ENCODE peak calls at places on chromosomes 12 and 14, in four cellular contexts. I, D, M and E are unnamed samples.

GRCh38 chr14:22200977-22201605 is 387.9 kb downstream of the DAD1 start:
- DNase-seq in I (peak; percentile 86), D (peak; percentile 3), M (peak; percentile 46), E (peak; percentile 27)

GRCh38 chr12:97308576-97309198 is 153.9 kb upstream of the RMST start:
- DNase-seq in I (peak; percentile 60), D (peak; percentile 15), M (peak; percentile 46), E (peak; percentile 35)

GRCh38 chr14:101088395-101088667 is 184.8 kb upstream of the RTL1 start:
- DNase-seq in I (no peak), D (no peak), M (no peak), E (no peak)

GRCh38 chr14:76307786-76308780 is 67.9 kb upstream of the ESRRB start:
- DNase-seq in I (no peak), D (no peak), M (no peak), E (no peak)

GRCh38 chr14:68408680-68409079 is 384.2 kb downstream of the ZFP36L1 start:
- DNase-seq in I (no peak), D (no peak), M (no peak), E (no peak)

GRCh38 chr12:19941096-19941495 is 427.2 kb upstream of the PDE3A start:
- DNase-seq in I (no peak), D (no peak), M (no peak), E (no peak)

GRCh38 chr12:47652491-47653234 is 53.2 kb downstream of the RPAP3 start:
- DNase-seq in I (peak; percentile 15), D (no peak), M (no peak), E (no peak)

GRCh38 chr12:108846320-108846719 is 11.1 kb downstream of the SSH1 start:
- DNase-seq in I (no peak), D (no peak), M (no peak), E (no peak)

GRCh38 chr12:104064842-104065441 is 611 bp downstream of the HCFC2 start:
- DNase-seq in I (peak; percentile 21), D (no peak), M (no peak), E (no peak)

GRCh38 chr12:101051901-101052550 is 158.0 kb downstream of the SLC5A8 start:
- DNase-seq in I (no peak), D (no peak), M (peak; percentile 88), E (no peak)

GRCh38 chr14:92481386-92481785 is 32.2 kb upstream of the RIN3 start:
- DNase-seq in I (no peak), D (no peak), M (no peak), E (no peak)

GRCh38 chr12:32768518-32768917 is 12.8 kb upstream of the YARS2 start:
- DNase-seq in I (no peak), D (no peak), M (no peak), E (no peak)

GRCh38 chr12:130468186-130468585 is 130.5 kb downstream of the PIWIL1 start:
- DNase-seq in I (no peak), D (no peak), M (no peak), E (no peak)

GRCh38 chr12:4401108-4401507 is 21.6 kb upstream of the FGF23 start:
- DNase-seq in I (no peak), D (no peak), M (no peak), E (no peak)

GRCh38 chr12:32548691-32549412 is 130.2 kb upstream of the DNM1L start:
- DNase-seq in I (no peak), D (no peak), M (no peak), E (no peak)

GRCh38 chr14:85308531-85309300 is 221.2 kb upstream of the FLRT2 start:
- DNase-seq in I (no peak), D (no peak), M (no peak), E (no peak)

GRCh38 chr12:31317471-31318397 is 8.2 kb downstream of the SINHCAF start:
- DNase-seq in I (no peak), D (no peak), M (no peak), E (no peak)

GRCh38 chr14:75051556-75051899 is 261 bp upstream of the MLH3 start:
- DNase-seq in I (peak; percentile 29), D (no peak), M (no peak), E (no peak)
- TF ChIP-seq REST in I (no peak), D (no peak), M (no peak), E (no peak)

DNA sequence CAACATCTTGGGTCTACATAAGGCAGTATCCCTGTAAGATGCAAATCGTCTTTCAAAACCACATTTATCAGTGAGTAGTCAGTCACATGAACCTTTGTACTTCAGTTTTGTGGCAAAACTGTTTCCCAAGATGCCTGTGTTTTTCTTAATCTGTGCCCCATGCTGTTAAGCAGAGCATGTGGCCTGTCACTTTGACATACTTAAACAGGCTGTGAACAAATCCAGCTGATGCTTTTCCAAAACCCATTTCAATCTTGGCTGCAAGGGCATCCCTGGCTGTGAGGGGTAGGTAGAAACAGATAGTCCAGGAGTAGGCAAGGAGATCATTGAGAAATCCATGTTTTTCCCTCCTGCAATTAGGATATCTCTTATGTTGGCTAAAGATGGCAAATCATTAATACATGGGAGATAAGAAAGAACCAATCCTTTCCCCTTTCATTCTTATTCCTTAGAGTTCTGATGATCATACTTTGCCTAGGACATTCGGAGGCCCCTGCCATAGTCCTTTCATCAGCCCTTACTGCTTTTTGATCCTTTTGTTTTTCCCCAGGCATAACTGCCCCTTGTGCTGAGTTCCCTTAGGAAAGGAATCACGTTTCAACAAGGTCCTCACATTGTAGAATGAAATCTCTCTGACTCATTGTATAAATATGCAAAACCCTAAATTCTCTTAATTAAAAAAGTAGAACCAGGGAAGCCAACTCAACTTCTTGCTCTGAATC is 121.1 kb upstream of the EEA1 start:
- DNase-seq in I (peak; percentile 26), D (no peak), M (no peak), E (no peak)
- TF ChIP-seq REST in I (no peak), D (no peak), M (no peak), E (no peak)

DNA sequence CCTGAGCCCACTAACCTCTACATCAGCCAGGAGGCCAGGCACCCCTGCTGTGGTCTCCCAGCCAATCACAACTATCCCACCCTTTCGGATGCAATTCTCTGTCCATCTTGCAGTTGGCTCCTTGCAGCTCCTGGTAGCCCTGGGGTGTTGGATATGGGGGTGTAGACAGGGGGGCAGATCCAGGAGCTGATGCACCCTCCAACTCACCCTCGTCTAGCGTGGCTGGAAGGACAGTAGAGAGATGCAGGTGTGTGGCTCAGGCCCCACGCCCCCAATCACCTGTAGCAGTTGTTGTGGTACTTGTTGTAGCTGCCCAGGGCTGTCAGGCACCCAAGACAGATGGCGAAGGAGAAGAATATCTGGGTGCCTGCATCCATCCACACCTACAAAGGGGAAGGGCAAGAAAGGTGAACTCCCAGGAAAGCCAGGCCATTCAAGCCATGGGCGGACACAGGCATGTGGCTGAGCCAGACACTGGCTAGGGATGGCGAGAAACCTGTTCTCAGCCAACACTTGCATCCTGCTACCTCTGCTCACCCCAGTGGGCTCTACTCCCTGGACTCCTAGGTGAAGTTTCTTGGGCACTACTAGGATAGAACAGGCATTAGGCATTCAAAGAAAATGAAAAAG is 13.4 kb upstream of the SLC6A12 start:
- DNase-seq in I (no peak), D (no peak), M (no peak), E (no peak)
- TF ChIP-seq REST in I (no peak), D (no peak), M (no peak), E (no peak)

DNA sequence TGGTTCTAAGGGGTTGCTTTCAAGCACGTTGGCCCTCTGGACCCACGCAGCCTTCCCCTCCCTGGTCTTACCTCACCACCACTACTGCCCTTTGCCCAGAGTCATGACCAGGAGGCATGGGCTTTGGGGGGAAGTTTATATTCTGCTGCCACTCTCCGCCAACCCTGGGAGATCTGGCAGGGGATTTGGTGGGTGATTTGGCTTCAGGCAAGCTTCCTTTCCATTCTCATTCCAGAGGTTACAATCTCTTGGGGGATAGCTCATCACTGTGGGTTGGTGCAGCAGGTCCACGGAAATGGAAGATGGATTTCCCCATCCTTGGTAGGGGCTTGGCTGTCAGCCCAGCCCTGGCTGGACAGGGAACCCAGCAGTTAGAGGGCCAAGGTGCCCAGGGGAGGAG is 6.3 kb downstream of the PAH start:
- DNase-seq in I (no peak), D (no peak), M (no peak), E (no peak)
- TF ChIP-seq REST in I (no peak), D (no peak), M (no peak), E (no peak)

DNA sequence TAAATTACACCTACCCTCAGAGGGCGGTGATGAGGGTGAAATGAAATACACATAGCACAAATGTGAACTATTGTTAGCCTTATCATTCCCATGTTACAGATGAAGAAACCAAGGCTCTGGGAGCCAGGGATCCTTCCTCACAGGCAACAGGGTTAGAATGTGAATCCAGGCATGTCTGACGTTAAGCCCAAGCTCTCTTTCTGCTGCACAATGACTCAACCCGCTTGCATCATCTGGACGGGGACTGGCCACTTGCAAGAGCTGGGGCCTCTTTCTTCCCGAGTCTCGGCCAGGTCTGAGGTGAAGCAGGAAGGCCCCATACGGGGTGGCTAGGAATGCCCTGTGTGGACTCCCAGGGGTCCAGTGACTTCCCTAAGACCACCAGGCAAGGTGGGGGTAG is 105.2 kb downstream of the RBM19 start:
- DNase-seq in I (peak; percentile 32), D (no peak), M (no peak), E (no peak)
- TF ChIP-seq REST in I (no peak), D (no peak), M (no peak), E (no peak)

DNA sequence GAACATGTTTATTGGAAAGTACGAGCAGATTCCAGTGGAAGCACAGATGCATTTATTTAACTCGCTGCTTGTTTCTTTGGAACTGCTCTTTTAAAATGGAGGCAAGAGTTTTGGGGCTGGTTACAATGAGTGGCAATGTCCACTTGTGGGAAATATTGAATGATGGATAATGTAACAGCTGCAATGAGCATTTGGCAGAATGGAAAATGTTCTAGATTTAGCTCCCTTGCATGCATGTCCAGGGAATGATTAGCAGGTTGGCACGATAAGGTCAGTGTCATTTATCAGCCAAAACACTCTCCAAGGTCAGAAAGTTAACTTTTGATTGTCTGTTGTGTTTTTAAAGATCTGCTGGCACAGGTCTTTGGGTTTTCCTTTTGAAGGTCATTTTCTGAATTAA is 163.1 kb downstream of the ATP23 start:
- DNase-seq in I (no peak), D (no peak), M (no peak), E (no peak)
- TF ChIP-seq REST in I (no peak), D (no peak), M (no peak), E (no peak)

DNA sequence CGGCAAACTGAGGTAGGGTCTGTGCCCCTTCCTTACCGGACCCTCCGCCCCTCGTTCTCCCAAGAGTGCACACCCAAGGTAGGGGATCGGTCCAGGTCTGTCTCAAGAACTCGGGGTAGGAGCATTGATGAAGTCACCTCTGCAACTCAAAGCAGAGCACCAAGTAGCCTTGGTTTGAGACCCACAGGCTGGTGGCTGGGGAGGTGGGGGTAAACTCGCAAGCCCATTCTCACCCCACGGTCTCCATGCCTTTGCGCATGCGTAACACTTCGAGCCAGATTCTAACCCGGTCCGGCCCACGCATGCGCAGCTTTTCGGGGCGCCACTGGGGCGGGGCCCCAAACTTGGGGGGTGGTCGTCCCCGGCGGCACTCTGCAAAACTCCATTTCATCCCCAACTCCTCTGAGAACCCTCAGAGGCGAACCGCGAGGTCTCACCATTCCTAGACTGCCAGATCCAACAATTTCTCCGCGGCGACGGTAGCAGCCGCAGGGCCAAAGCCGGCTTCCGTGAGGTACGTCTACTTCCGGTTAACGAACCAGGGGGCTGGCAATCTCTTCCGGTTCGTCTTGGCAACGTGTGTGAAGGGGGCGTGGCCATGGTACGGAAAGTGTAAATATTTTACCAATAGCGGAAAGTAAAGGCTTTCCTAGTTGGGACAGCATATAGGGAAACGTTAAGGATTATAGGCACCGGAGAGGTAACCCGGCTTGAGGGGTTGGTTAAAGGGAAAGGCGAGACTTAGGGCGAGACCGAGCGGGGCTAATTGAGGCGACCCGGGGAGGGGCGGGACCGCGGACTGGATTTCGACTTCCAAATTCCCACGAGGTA is at the start of gene MCRS1:
- DNase-seq in I (peak; percentile 98), D (peak; percentile 80), M (peak; percentile 86), E (peak; percentile 79)
- TF ChIP-seq REST in I (no peak), D (no peak), M (no peak), E (no peak)